ENCODE peak calls at places on chromosomes 4 and X, in nine cellular contexts. One of them, this sample, is unnamed.

GRCh38 chr4:40164459-40164858 is 32.4 kb upstream of the RHOH start:
- DNase-seq in AG10803: no peak
- DNase-seq in psoas muscle: no peak
- DNase-seq in epithelial cell of proximal tubule: no peak
- DNase-seq in HL-60: no peak
- DNase-seq in omental fat pad: no peak
- DNase-seq in GM12865: no peak
- DNase-seq in CD8-positive, alpha-beta T cell: no peak
- DNase-seq in thoracic aorta: no peak
- DNase-seq in this sample: no peak

GRCh38 chrX:68175569-68175968 is 257.7 kb downstream of the OPHN1 start:
- DNase-seq in AG10803: peak
- DNase-seq in psoas muscle: no peak
- DNase-seq in epithelial cell of proximal tubule: no peak
- DNase-seq in HL-60: no peak
- DNase-seq in omental fat pad: no peak
- DNase-seq in GM12865: no peak
- DNase-seq in CD8-positive, alpha-beta T cell: no peak
- DNase-seq in thoracic aorta: no peak
- DNase-seq in this sample: no peak

GRCh38 chr4:40321671-40322131 is 13.4 kb upstream of the CHRNA9 start:
- DNase-seq in AG10803: peak
- DNase-seq in psoas muscle: no peak
- DNase-seq in epithelial cell of proximal tubule: no peak
- DNase-seq in HL-60: no peak
- DNase-seq in omental fat pad: no peak
- DNase-seq in GM12865: no peak
- DNase-seq in CD8-positive, alpha-beta T cell: no peak
- DNase-seq in thoracic aorta: no peak
- DNase-seq in this sample: no peak

GRCh38 chr4:174189392-174190029 is 94.0 kb downstream of the FBXO8 start:
- DNase-seq in AG10803: no peak
- DNase-seq in psoas muscle: no peak
- DNase-seq in epithelial cell of proximal tubule: no peak
- DNase-seq in HL-60: no peak
- DNase-seq in omental fat pad: no peak
- DNase-seq in GM12865: no peak
- DNase-seq in CD8-positive, alpha-beta T cell: no peak
- DNase-seq in thoracic aorta: no peak
- DNase-seq in this sample: no peak

GRCh38 chrX:31260351-31260750 is 188.5 kb upstream of the FTHL17 start:
- DNase-seq in AG10803: peak
- DNase-seq in psoas muscle: no peak
- DNase-seq in epithelial cell of proximal tubule: no peak
- DNase-seq in HL-60: no peak
- DNase-seq in omental fat pad: no peak
- DNase-seq in GM12865: no peak
- DNase-seq in CD8-positive, alpha-beta T cell: no peak
- DNase-seq in thoracic aorta: no peak
- DNase-seq in this sample: no peak

GRCh38 chr4:28421221-28421620 is 1560.6 kb downstream of the STIM2 start:
- DNase-seq in AG10803: no peak
- DNase-seq in psoas muscle: no peak
- DNase-seq in epithelial cell of proximal tubule: no peak
- DNase-seq in HL-60: no peak
- DNase-seq in omental fat pad: no peak
- DNase-seq in GM12865: no peak
- DNase-seq in CD8-positive, alpha-beta T cell: no peak
- DNase-seq in thoracic aorta: no peak
- DNase-seq in this sample: no peak

GRCh38 chrX:15566244-15566643 is 34.5 kb downstream of the ACE2 start:
- DNase-seq in AG10803: no peak
- DNase-seq in psoas muscle: no peak
- DNase-seq in epithelial cell of proximal tubule: no peak
- DNase-seq in HL-60: no peak
- DNase-seq in omental fat pad: no peak
- DNase-seq in GM12865: no peak
- DNase-seq in CD8-positive, alpha-beta T cell: no peak
- DNase-seq in thoracic aorta: no peak
- DNase-seq in this sample: no peak

GRCh38 chr4:122453384-122454000 is 3.0 kb downstream of the IL2 start:
- DNase-seq in AG10803: no peak
- DNase-seq in psoas muscle: no peak
- DNase-seq in epithelial cell of proximal tubule: peak
- DNase-seq in HL-60: no peak
- DNase-seq in omental fat pad: no peak
- DNase-seq in GM12865: no peak
- DNase-seq in CD8-positive, alpha-beta T cell: no peak
- DNase-seq in thoracic aorta: no peak
- DNase-seq in this sample: no peak

GRCh38 chr4:74367656-74368055 is 2.7 kb downstream of the EREG start:
- DNase-seq in AG10803: no peak
- DNase-seq in psoas muscle: no peak
- DNase-seq in epithelial cell of proximal tubule: no peak
- DNase-seq in HL-60: no peak
- DNase-seq in omental fat pad: no peak
- DNase-seq in GM12865: no peak
- DNase-seq in CD8-positive, alpha-beta T cell: no peak
- DNase-seq in thoracic aorta: no peak
- DNase-seq in this sample: no peak

GRCh38 chrX:13607996-13608365 is 38.6 kb downstream of the EGFL6 start:
- DNase-seq in AG10803: no peak
- DNase-seq in psoas muscle: no peak
- DNase-seq in epithelial cell of proximal tubule: no peak
- DNase-seq in HL-60: no peak
- DNase-seq in omental fat pad: no peak
- DNase-seq in GM12865: no peak
- DNase-seq in CD8-positive, alpha-beta T cell: no peak
- DNase-seq in thoracic aorta: no peak
- DNase-seq in this sample: no peak

GRCh38 chr4:173243321-173243720 is 74.7 kb downstream of the GALNT7 start:
- DNase-seq in AG10803: peak
- DNase-seq in psoas muscle: no peak
- DNase-seq in epithelial cell of proximal tubule: peak
- DNase-seq in HL-60: no peak
- DNase-seq in omental fat pad: no peak
- DNase-seq in GM12865: no peak
- DNase-seq in CD8-positive, alpha-beta T cell: no peak
- DNase-seq in thoracic aorta: no peak
- DNase-seq in this sample: no peak

GRCh38 chr4:80266902-80267380 is 477 bp downstream of the FGF5 start:
- DNase-seq in AG10803: peak
- DNase-seq in psoas muscle: no peak
- DNase-seq in epithelial cell of proximal tubule: no peak
- DNase-seq in HL-60: no peak
- DNase-seq in omental fat pad: no peak
- DNase-seq in GM12865: no peak
- DNase-seq in CD8-positive, alpha-beta T cell: no peak
- DNase-seq in thoracic aorta: no peak
- DNase-seq in this sample: no peak

DNA sequence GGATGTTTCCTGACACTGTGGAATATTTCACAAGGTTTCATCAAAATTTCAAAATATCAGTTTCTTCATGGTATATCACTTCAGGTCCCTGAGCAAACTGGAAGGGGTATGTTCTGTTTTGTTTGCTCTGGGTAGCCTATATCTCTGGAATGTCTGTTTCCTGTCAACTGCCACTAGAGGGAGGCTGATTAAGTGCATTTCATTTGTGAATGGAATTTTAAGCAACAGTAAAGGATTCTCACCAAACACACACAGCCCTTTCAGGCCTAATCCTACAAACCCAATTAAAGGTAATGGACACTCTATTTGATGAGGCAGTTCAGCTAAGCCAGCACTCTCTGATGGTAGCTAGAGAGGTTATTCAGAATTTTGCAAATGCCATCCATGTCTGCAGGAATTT is 307.1 kb downstream of the TEX13A start:
- DNase-seq in AG10803: no peak
- DNase-seq in psoas muscle: no peak
- DNase-seq in epithelial cell of proximal tubule: no peak
- DNase-seq in HL-60: no peak
- DNase-seq in omental fat pad: no peak
- DNase-seq in GM12865: no peak
- DNase-seq in CD8-positive, alpha-beta T cell: no peak
- DNase-seq in thoracic aorta: no peak
- DNase-seq in this sample: no peak
- TF ChIP-seq CTCF in AG10803: no peak
- TF ChIP-seq CTCF in psoas muscle: peak
- TF ChIP-seq CTCF in epithelial cell of proximal tubule: peak
- TF ChIP-seq CTCF in HL-60: no peak
- TF ChIP-seq CTCF in omental fat pad: no peak
- TF ChIP-seq CTCF in GM12865: peak
- TF ChIP-seq CTCF in CD8-positive, alpha-beta T cell: peak
- TF ChIP-seq CTCF in thoracic aorta: peak
- TF ChIP-seq CTCF in this sample: peak

DNA sequence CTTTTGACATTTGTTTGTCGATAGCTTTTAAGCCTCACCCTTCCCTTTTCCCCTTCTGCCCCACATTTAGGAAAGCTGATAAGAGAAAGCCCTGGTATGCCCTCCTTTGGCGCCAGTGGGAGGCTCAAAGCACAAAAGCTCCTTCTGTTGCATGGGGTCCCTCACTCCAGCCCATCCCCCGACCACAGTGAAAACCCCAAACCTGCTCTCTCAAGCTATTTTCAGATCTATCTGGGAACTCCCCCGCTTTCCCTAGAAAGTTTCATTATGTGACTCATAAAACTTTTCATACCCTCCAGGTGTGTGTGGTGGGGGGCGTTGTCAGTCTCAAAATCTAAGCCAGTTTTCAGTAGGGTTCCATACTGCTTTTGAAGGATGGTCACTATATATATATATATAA is 259.0 kb upstream of the PCDH7 start:
- DNase-seq in AG10803: no peak
- DNase-seq in psoas muscle: no peak
- DNase-seq in epithelial cell of proximal tubule: no peak
- DNase-seq in HL-60: no peak
- DNase-seq in omental fat pad: no peak
- DNase-seq in GM12865: peak
- DNase-seq in CD8-positive, alpha-beta T cell: no peak
- DNase-seq in thoracic aorta: no peak
- DNase-seq in this sample: peak
- TF ChIP-seq CTCF in AG10803: no peak
- TF ChIP-seq CTCF in psoas muscle: no peak
- TF ChIP-seq CTCF in epithelial cell of proximal tubule: no peak
- TF ChIP-seq CTCF in HL-60: no peak
- TF ChIP-seq CTCF in omental fat pad: no peak
- TF ChIP-seq CTCF in GM12865: no peak
- TF ChIP-seq CTCF in CD8-positive, alpha-beta T cell: no peak
- TF ChIP-seq CTCF in thoracic aorta: no peak
- TF ChIP-seq CTCF in this sample: no peak

DNA sequence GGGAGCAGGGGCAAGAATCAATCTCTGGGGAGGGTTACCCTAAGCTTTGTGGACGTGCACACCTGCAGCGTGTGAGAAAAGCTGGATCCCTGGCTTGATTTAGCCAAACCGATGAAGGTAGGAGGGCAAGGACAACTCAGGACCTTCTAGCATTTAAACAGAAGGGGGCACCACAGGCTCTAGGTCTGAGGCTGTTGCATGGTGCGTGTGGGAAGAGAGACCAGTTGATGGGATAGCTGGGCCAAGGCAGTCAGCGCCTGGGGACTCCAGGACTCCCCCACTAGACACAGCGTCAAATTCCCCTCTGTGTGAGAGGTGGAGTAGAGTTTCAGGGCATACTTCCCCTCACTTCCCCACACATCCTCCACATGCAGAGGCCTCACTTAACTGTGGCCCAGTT is 4.3 kb downstream of the GABRQ start:
- DNase-seq in AG10803: peak
- DNase-seq in psoas muscle: no peak
- DNase-seq in epithelial cell of proximal tubule: no peak
- DNase-seq in HL-60: no peak
- DNase-seq in omental fat pad: no peak
- DNase-seq in GM12865: peak
- DNase-seq in CD8-positive, alpha-beta T cell: no peak
- DNase-seq in thoracic aorta: no peak
- DNase-seq in this sample: no peak
- TF ChIP-seq CTCF in AG10803: no peak
- TF ChIP-seq CTCF in psoas muscle: no peak
- TF ChIP-seq CTCF in epithelial cell of proximal tubule: peak
- TF ChIP-seq CTCF in HL-60: no peak
- TF ChIP-seq CTCF in omental fat pad: no peak
- TF ChIP-seq CTCF in GM12865: peak
- TF ChIP-seq CTCF in CD8-positive, alpha-beta T cell: no peak
- TF ChIP-seq CTCF in thoracic aorta: no peak
- TF ChIP-seq CTCF in this sample: no peak

GRCh38 chr4:57095956-57096355 is 14.2 kb downstream of the IGFBP7 start:
- DNase-seq in AG10803: no peak
- DNase-seq in psoas muscle: no peak
- DNase-seq in epithelial cell of proximal tubule: no peak
- DNase-seq in HL-60: no peak
- DNase-seq in omental fat pad: no peak
- DNase-seq in GM12865: no peak
- DNase-seq in CD8-positive, alpha-beta T cell: no peak
- DNase-seq in thoracic aorta: no peak
- DNase-seq in this sample: no peak

GRCh38 chr4:57091657-57092162 is 18.5 kb downstream of the IGFBP7 start:
- DNase-seq in AG10803: no peak
- DNase-seq in psoas muscle: no peak
- DNase-seq in epithelial cell of proximal tubule: no peak
- DNase-seq in HL-60: no peak
- DNase-seq in omental fat pad: no peak
- DNase-seq in GM12865: peak
- DNase-seq in CD8-positive, alpha-beta T cell: no peak
- DNase-seq in thoracic aorta: no peak
- DNase-seq in this sample: no peak

GRCh38 chr4:57093816-57094481 is 16.2 kb downstream of the IGFBP7 start:
- DNase-seq in AG10803: no peak
- DNase-seq in psoas muscle: no peak
- DNase-seq in epithelial cell of proximal tubule: no peak
- DNase-seq in HL-60: no peak
- DNase-seq in omental fat pad: no peak
- DNase-seq in GM12865: no peak
- DNase-seq in CD8-positive, alpha-beta T cell: no peak
- DNase-seq in thoracic aorta: no peak
- DNase-seq in this sample: no peak

GRCh38 chr4:57095245-57095644 is 14.9 kb downstream of the IGFBP7 start:
- DNase-seq in AG10803: no peak
- DNase-seq in psoas muscle: no peak
- DNase-seq in epithelial cell of proximal tubule: peak
- DNase-seq in HL-60: no peak
- DNase-seq in omental fat pad: no peak
- DNase-seq in GM12865: no peak
- DNase-seq in CD8-positive, alpha-beta T cell: no peak
- DNase-seq in thoracic aorta: no peak
- DNase-seq in this sample: no peak

DNA sequence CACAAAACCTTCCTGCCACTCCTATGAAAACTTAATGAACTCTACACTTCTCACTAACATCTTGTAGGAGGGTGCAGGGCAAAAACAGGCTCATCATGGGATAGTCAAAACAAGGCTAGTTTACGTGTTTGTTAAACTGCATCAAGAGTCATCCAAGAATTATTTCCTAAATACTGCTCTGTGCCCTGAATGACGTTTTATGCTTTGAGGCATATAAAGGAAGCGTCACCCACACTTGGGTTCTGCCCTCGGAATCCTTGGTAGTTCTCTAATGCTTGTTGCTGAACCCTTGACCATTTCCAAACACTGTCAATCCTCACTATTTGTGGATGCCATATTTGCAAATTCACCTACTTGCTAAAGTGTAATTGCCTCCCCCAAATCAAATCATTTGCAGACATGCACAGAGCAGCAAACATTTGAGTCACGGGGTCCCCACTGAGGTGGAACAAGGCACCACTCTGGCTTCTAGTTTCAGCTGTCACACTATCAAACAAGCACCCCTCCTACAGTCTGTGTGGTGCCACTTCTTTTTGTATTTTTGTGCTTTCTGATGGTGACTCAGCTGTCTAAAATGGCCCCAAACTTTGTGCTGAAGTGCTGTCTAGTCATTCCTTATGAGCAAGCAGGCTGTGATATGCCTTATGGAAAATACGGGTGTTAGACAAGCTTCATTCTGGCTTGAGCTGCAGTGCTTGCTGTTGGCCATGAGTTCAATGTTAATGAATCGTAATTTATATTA is 15.5 kb downstream of the IGFBP7 start:
- DNase-seq in AG10803: peak
- DNase-seq in psoas muscle: no peak
- DNase-seq in epithelial cell of proximal tubule: no peak
- DNase-seq in HL-60: no peak
- DNase-seq in omental fat pad: no peak
- DNase-seq in GM12865: no peak
- DNase-seq in CD8-positive, alpha-beta T cell: no peak
- DNase-seq in thoracic aorta: no peak
- DNase-seq in this sample: no peak
- TF ChIP-seq CTCF in AG10803: peak
- TF ChIP-seq CTCF in psoas muscle: no peak
- TF ChIP-seq CTCF in epithelial cell of proximal tubule: peak
- TF ChIP-seq CTCF in HL-60: no peak
- TF ChIP-seq CTCF in omental fat pad: no peak
- TF ChIP-seq CTCF in GM12865: no peak
- TF ChIP-seq CTCF in CD8-positive, alpha-beta T cell: no peak
- TF ChIP-seq CTCF in thoracic aorta: peak
- TF ChIP-seq CTCF in this sample: no peak

This sample was measured in osteocyte.